ENCODE peak calls at places on chromosomes 5 and 9, in ten cellular contexts. One of them, this sample, is unnamed.

GRCh38 chr9:31136524-31136923 is 1247.9 kb upstream of the ACO1 start:
- DNase-seq in upper lobe of left lung: no peak
- DNase-seq in activated CD4-positive, alpha-beta T cell treated with anti-CD3 and anti-CD28 coated beads for 4 hours: no peak
- DNase-seq in brain microvascular endothelial cell: no peak
- DNase-seq in activated naive CD4-positive, alpha-beta T cell treated with anti-CD3 and anti-CD28 coated beads for 36 hours: no peak
- DNase-seq in glutamatergic neuron: no peak
- DNase-seq in B cell: no peak
- DNase-seq in adrenal gland: no peak
- DNase-seq in activated CD4-positive, CD25-positive, alpha-beta regulatory T cell treated with anti-CD3 and anti-CD28 coated beads, Interleukin-2, amount 50 U/mL, for 72 hours: no peak
- DNase-seq in type B pancreatic cell: no peak
- DNase-seq in this sample: no peak

GRCh38 chr5:71976449-71976848 is 130.8 kb upstream of the MAP1B start:
- DNase-seq in activated CD4-positive, alpha-beta T cell treated with anti-CD3 and anti-CD28 coated beads for 4 hours: no peak
- DNase-seq in activated CD4-positive, CD25-positive, alpha-beta regulatory T cell treated with anti-CD3 and anti-CD28 coated beads, Interleukin-2, amount 50 U/mL, for 72 hours: no peak
- DNase-seq in brain microvascular endothelial cell: no peak
- DNase-seq in adrenal gland: no peak
- DNase-seq in glutamatergic neuron: no peak
- DNase-seq in upper lobe of left lung: no peak
- DNase-seq in B cell: no peak
- DNase-seq in activated naive CD4-positive, alpha-beta T cell treated with anti-CD3 and anti-CD28 coated beads for 36 hours: no peak
- DNase-seq in type B pancreatic cell: no peak
- DNase-seq in this sample: no peak

GRCh38 chr9:110897899-110898298 is 140.4 kb downstream of the LPAR1 start:
- DNase-seq in B cell: no peak
- DNase-seq in glutamatergic neuron: no peak
- DNase-seq in brain microvascular endothelial cell: no peak
- DNase-seq in activated CD4-positive, alpha-beta T cell treated with anti-CD3 and anti-CD28 coated beads for 4 hours: no peak
- DNase-seq in upper lobe of left lung: no peak
- DNase-seq in type B pancreatic cell: no peak
- DNase-seq in activated CD4-positive, CD25-positive, alpha-beta regulatory T cell treated with anti-CD3 and anti-CD28 coated beads, Interleukin-2, amount 50 U/mL, for 72 hours: no peak
- DNase-seq in activated naive CD4-positive, alpha-beta T cell treated with anti-CD3 and anti-CD28 coated beads for 36 hours: no peak
- DNase-seq in adrenal gland: no peak
- DNase-seq in this sample: no peak

GRCh38 chr5:1366514-1366913 is 21.6 kb upstream of the CLPTM1L start:
- DNase-seq in brain microvascular endothelial cell: no peak
- DNase-seq in type B pancreatic cell: no peak
- DNase-seq in adrenal gland: no peak
- DNase-seq in activated naive CD4-positive, alpha-beta T cell treated with anti-CD3 and anti-CD28 coated beads for 36 hours: no peak
- DNase-seq in activated CD4-positive, alpha-beta T cell treated with anti-CD3 and anti-CD28 coated beads for 4 hours: no peak
- DNase-seq in glutamatergic neuron: no peak
- DNase-seq in upper lobe of left lung: no peak
- DNase-seq in activated CD4-positive, CD25-positive, alpha-beta regulatory T cell treated with anti-CD3 and anti-CD28 coated beads, Interleukin-2, amount 50 U/mL, for 72 hours: no peak
- DNase-seq in B cell: peak
- DNase-seq in this sample: no peak

GRCh38 chr5:65474129-65474711 is 7.5 kb downstream of the ADAMTS6 start:
- DNase-seq in activated CD4-positive, CD25-positive, alpha-beta regulatory T cell treated with anti-CD3 and anti-CD28 coated beads, Interleukin-2, amount 50 U/mL, for 72 hours: no peak
- DNase-seq in adrenal gland: no peak
- DNase-seq in brain microvascular endothelial cell: no peak
- DNase-seq in activated CD4-positive, alpha-beta T cell treated with anti-CD3 and anti-CD28 coated beads for 4 hours: no peak
- DNase-seq in type B pancreatic cell: no peak
- DNase-seq in glutamatergic neuron: no peak
- DNase-seq in activated naive CD4-positive, alpha-beta T cell treated with anti-CD3 and anti-CD28 coated beads for 36 hours: no peak
- DNase-seq in upper lobe of left lung: no peak
- DNase-seq in B cell: no peak
- DNase-seq in this sample: no peak

GRCh38 chr9:27181381-27181780 is 72.4 kb downstream of the TEK start:
- DNase-seq in activated CD4-positive, alpha-beta T cell treated with anti-CD3 and anti-CD28 coated beads for 4 hours: no peak
- DNase-seq in upper lobe of left lung: no peak
- DNase-seq in brain microvascular endothelial cell: peak
- DNase-seq in glutamatergic neuron: no peak
- DNase-seq in adrenal gland: no peak
- DNase-seq in B cell: no peak
- DNase-seq in activated CD4-positive, CD25-positive, alpha-beta regulatory T cell treated with anti-CD3 and anti-CD28 coated beads, Interleukin-2, amount 50 U/mL, for 72 hours: no peak
- DNase-seq in activated naive CD4-positive, alpha-beta T cell treated with anti-CD3 and anti-CD28 coated beads for 36 hours: no peak
- DNase-seq in type B pancreatic cell: no peak
- DNase-seq in this sample: no peak

GRCh38 chr5:134555223-134555790 is 29.8 kb downstream of the JADE2 start:
- DNase-seq in activated CD4-positive, CD25-positive, alpha-beta regulatory T cell treated with anti-CD3 and anti-CD28 coated beads, Interleukin-2, amount 50 U/mL, for 72 hours: no peak
- DNase-seq in adrenal gland: no peak
- DNase-seq in activated CD4-positive, alpha-beta T cell treated with anti-CD3 and anti-CD28 coated beads for 4 hours: no peak
- DNase-seq in upper lobe of left lung: no peak
- DNase-seq in brain microvascular endothelial cell: no peak
- DNase-seq in activated naive CD4-positive, alpha-beta T cell treated with anti-CD3 and anti-CD28 coated beads for 36 hours: peak
- DNase-seq in glutamatergic neuron: no peak
- DNase-seq in type B pancreatic cell: no peak
- DNase-seq in B cell: no peak
- DNase-seq in this sample: no peak

GRCh38 chr5:138869763-138870500 is 5.2 kb downstream of the LRRTM2 start:
- DNase-seq in B cell: no peak
- DNase-seq in adrenal gland: no peak
- DNase-seq in activated naive CD4-positive, alpha-beta T cell treated with anti-CD3 and anti-CD28 coated beads for 36 hours: peak
- DNase-seq in upper lobe of left lung: no peak
- DNase-seq in activated CD4-positive, CD25-positive, alpha-beta regulatory T cell treated with anti-CD3 and anti-CD28 coated beads, Interleukin-2, amount 50 U/mL, for 72 hours: no peak
- DNase-seq in brain microvascular endothelial cell: peak
- DNase-seq in type B pancreatic cell: no peak
- DNase-seq in glutamatergic neuron: no peak
- DNase-seq in activated CD4-positive, alpha-beta T cell treated with anti-CD3 and anti-CD28 coated beads for 4 hours: no peak
- DNase-seq in this sample: no peak

GRCh38 chr9:92659601-92660000 is 10.3 kb downstream of the IPPK start:
- DNase-seq in B cell: no peak
- DNase-seq in upper lobe of left lung: no peak
- DNase-seq in adrenal gland: no peak
- DNase-seq in activated naive CD4-positive, alpha-beta T cell treated with anti-CD3 and anti-CD28 coated beads for 36 hours: no peak
- DNase-seq in activated CD4-positive, CD25-positive, alpha-beta regulatory T cell treated with anti-CD3 and anti-CD28 coated beads, Interleukin-2, amount 50 U/mL, for 72 hours: no peak
- DNase-seq in activated CD4-positive, alpha-beta T cell treated with anti-CD3 and anti-CD28 coated beads for 4 hours: no peak
- DNase-seq in glutamatergic neuron: no peak
- DNase-seq in type B pancreatic cell: no peak
- DNase-seq in brain microvascular endothelial cell: no peak
- DNase-seq in this sample: no peak

GRCh38 chr5:135587849-135588248 is 9.1 kb upstream of the CXCL14 start:
- DNase-seq in activated CD4-positive, alpha-beta T cell treated with anti-CD3 and anti-CD28 coated beads for 4 hours: no peak
- DNase-seq in glutamatergic neuron: no peak
- DNase-seq in brain microvascular endothelial cell: no peak
- DNase-seq in adrenal gland: no peak
- DNase-seq in type B pancreatic cell: no peak
- DNase-seq in B cell: no peak
- DNase-seq in upper lobe of left lung: no peak
- DNase-seq in activated CD4-positive, CD25-positive, alpha-beta regulatory T cell treated with anti-CD3 and anti-CD28 coated beads, Interleukin-2, amount 50 U/mL, for 72 hours: no peak
- DNase-seq in activated naive CD4-positive, alpha-beta T cell treated with anti-CD3 and anti-CD28 coated beads for 36 hours: no peak
- DNase-seq in this sample: peak

GRCh38 chr5:62419609-62420008 is 7.0 kb downstream of the IPO11 start:
- DNase-seq in activated naive CD4-positive, alpha-beta T cell treated with anti-CD3 and anti-CD28 coated beads for 36 hours: no peak
- DNase-seq in activated CD4-positive, CD25-positive, alpha-beta regulatory T cell treated with anti-CD3 and anti-CD28 coated beads, Interleukin-2, amount 50 U/mL, for 72 hours: no peak
- DNase-seq in brain microvascular endothelial cell: no peak
- DNase-seq in activated CD4-positive, alpha-beta T cell treated with anti-CD3 and anti-CD28 coated beads for 4 hours: no peak
- DNase-seq in adrenal gland: no peak
- DNase-seq in B cell: no peak
- DNase-seq in glutamatergic neuron: no peak
- DNase-seq in upper lobe of left lung: no peak
- DNase-seq in type B pancreatic cell: no peak
- DNase-seq in this sample: no peak

GRCh38 chr5:170405822-170406221 is 16.7 kb upstream of the KCNMB1 start:
- DNase-seq in activated CD4-positive, CD25-positive, alpha-beta regulatory T cell treated with anti-CD3 and anti-CD28 coated beads, Interleukin-2, amount 50 U/mL, for 72 hours: no peak
- DNase-seq in upper lobe of left lung: no peak
- DNase-seq in glutamatergic neuron: no peak
- DNase-seq in type B pancreatic cell: no peak
- DNase-seq in activated naive CD4-positive, alpha-beta T cell treated with anti-CD3 and anti-CD28 coated beads for 36 hours: no peak
- DNase-seq in B cell: no peak
- DNase-seq in adrenal gland: no peak
- DNase-seq in activated CD4-positive, alpha-beta T cell treated with anti-CD3 and anti-CD28 coated beads for 4 hours: no peak
- DNase-seq in brain microvascular endothelial cell: no peak
- DNase-seq in this sample: no peak